ENCODE peak calls at places on chromosome 4, in seven cellular contexts. N, S, I, V, X, Q and B are unnamed samples.

GRCh38 chr4:154911097-154911496 is 130.0 kb downstream of the RBM46 start:
- DNase-seq in N (no peak), S (no peak), I (no peak), V (no peak), X (no peak), Q (no peak), B (no peak)

GRCh38 chr4:185204238-185204910 is 574 bp upstream of the CFAP97 start:
- DNase-seq in N (no peak), S (no peak), I (no peak), V (no peak), X (no peak), Q (no peak), B (no peak)

GRCh38 chr4:186283311-186283710 is 17.3 kb downstream of the F11 start:
- DNase-seq in N (no peak), S (no peak), I (no peak), V (no peak), X (no peak), Q (no peak), B (no peak)

GRCh38 chr4:176780995-176781738 is 11.6 kb downstream of the VEGFC start:
- DNase-seq in N (no peak), S (no peak), I (no peak), V (no peak), X (no peak), Q (no peak), B (no peak)

GRCh38 chr4:145808021-145808650 is 128.2 kb downstream of the C4orf51 start:
- DNase-seq in N (no peak), S (no peak), I (peak; percentile 61), V (peak; percentile 96), X (no peak), Q (no peak), B (no peak)

GRCh38 chr4:173370130-173370476 is 651 bp upstream of the SAP30 start:
- DNase-seq in N (no peak), S (peak; percentile 92), I (no peak), V (no peak), X (no peak), Q (no peak), B (no peak)

GRCh38 chr4:70197842-70198241 is 2.3 kb downstream of the ODAM start:
- DNase-seq in N (peak; percentile 83), S (no peak), I (no peak), V (no peak), X (no peak), Q (no peak), B (no peak)

GRCh38 chr4:1793496-1793840 is 375 bp downstream of the FGFR3 start:
- DNase-seq in N (peak; percentile 58), S (no peak), I (no peak), V (no peak), X (no peak), Q (no peak), B (no peak)

GRCh38 chr4:162061214-162061613 is 102.6 kb downstream of the FSTL5 start:
- DNase-seq in N (no peak), S (no peak), I (no peak), V (peak; percentile 32), X (no peak), Q (no peak), B (no peak)

GRCh38 chr4:37188100-37188499 is 56.4 kb upstream of the NWD2 start:
- DNase-seq in N (no peak), S (no peak), I (no peak), V (peak; percentile 2), X (no peak), Q (no peak), B (no peak)

GRCh38 chr4:54745031-54745770 is 87.4 kb downstream of the KIT start:
- DNase-seq in N (no peak), S (no peak), I (no peak), V (no peak), X (no peak), Q (no peak), B (no peak)